ENCODE peak calls at places on chromosomes 12 and 14, in four cellular contexts. One of them, this sample, is unnamed.
A peak's percentile ranks its signal among the peaks of the same experiment; 100 is the strongest.

GRCh38 chr12:29024117-29024516 is 125.0 kb upstream of the FAR2 start:
- DNase-seq in transverse colon: no peak
- DNase-seq in esophagus squamous epithelium: no peak
- DNase-seq in A549: peak; percentile 3
- DNase-seq in this sample: no peak

GRCh38 chr12:52037248-52037861 is 13.9 kb upstream of the NR4A1 start:
- DNase-seq in transverse colon: peak; percentile 61
- DNase-seq in esophagus squamous epithelium: no peak
- DNase-seq in A549: no peak
- DNase-seq in this sample: peak; percentile 69

GRCh38 chr14:75764022-75764421 is 103.0 kb downstream of the TTLL5 start:
- DNase-seq in transverse colon: no peak
- DNase-seq in esophagus squamous epithelium: no peak
- DNase-seq in A549: no peak
- DNase-seq in this sample: no peak

GRCh38 chr12:65106948-65107347 is 14.2 kb downstream of the WIF1 start:
- DNase-seq in transverse colon: no peak
- DNase-seq in esophagus squamous epithelium: no peak
- DNase-seq in A549: peak; percentile 12
- DNase-seq in this sample: no peak

GRCh38 chr12:19064713-19065112 is 64.8 kb upstream of the PLEKHA5 start:
- DNase-seq in transverse colon: no peak
- DNase-seq in esophagus squamous epithelium: no peak
- DNase-seq in A549: no peak
- DNase-seq in this sample: no peak

GRCh38 chr14:77485901-77486678 is 12.5 kb downstream of the ISM2 start:
- DNase-seq in transverse colon: no peak
- DNase-seq in esophagus squamous epithelium: no peak
- DNase-seq in A549: peak; percentile 39
- DNase-seq in this sample: no peak

GRCh38 chr14:75454963-75455546 is 27.2 kb downstream of the JDP2 start:
- DNase-seq in transverse colon: peak; percentile 53
- DNase-seq in esophagus squamous epithelium: no peak
- DNase-seq in A549: no peak
- DNase-seq in this sample: peak; percentile 87

GRCh38 chr14:100772607-100773165 is 46.0 kb downstream of the DLK1 start:
- DNase-seq in transverse colon: peak; percentile 6
- DNase-seq in esophagus squamous epithelium: no peak
- DNase-seq in A549: no peak
- DNase-seq in this sample: no peak

GRCh38 chr14:93759781-93760307 is 28.4 kb downstream of the PRIMA1 start:
- DNase-seq in transverse colon: peak; percentile 32
- DNase-seq in esophagus squamous epithelium: no peak
- DNase-seq in A549: no peak
- DNase-seq in this sample: peak; percentile 31

GRCh38 chr12:93468008-93468371 is 676 bp downstream of the MRPL42 start:
- DNase-seq in transverse colon: no peak
- DNase-seq in esophagus squamous epithelium: no peak
- DNase-seq in A549: no peak
- DNase-seq in this sample: no peak

GRCh38 chr12:8992086-8992409 is 2.7 kb downstream of the KLRG1 start:
- DNase-seq in transverse colon: no peak
- DNase-seq in esophagus squamous epithelium: no peak
- DNase-seq in A549: no peak
- DNase-seq in this sample: no peak

GRCh38 chr12:9718968-9719367 is 13.9 kb downstream of the CLECL1 start:
- DNase-seq in transverse colon: no peak
- DNase-seq in esophagus squamous epithelium: no peak
- DNase-seq in A549: no peak
- DNase-seq in this sample: no peak

GRCh38 chr12:16281157-16281556 is 3.7 kb upstream of the SLC15A5 start:
- DNase-seq in transverse colon: peak; percentile 9
- DNase-seq in esophagus squamous epithelium: no peak
- DNase-seq in A549: no peak
- DNase-seq in this sample: no peak

GRCh38 chr12:51434305-51434704 is 9.7 kb downstream of the SLC4A8 start:
- DNase-seq in transverse colon: no peak
- DNase-seq in esophagus squamous epithelium: no peak
- DNase-seq in A549: no peak
- DNase-seq in this sample: no peak

GRCh38 chr14:64572721-64573508 is 23.2 kb downstream of the PPP1R36 start:
- DNase-seq in transverse colon: no peak
- DNase-seq in esophagus squamous epithelium: no peak
- DNase-seq in A549: no peak
- DNase-seq in this sample: no peak

GRCh38 chr12:111404362-111405148 is 1.2 kb upstream of the SH2B3 start:
- DNase-seq in transverse colon: no peak
- DNase-seq in esophagus squamous epithelium: no peak
- DNase-seq in A549: no peak
- DNase-seq in this sample: peak; percentile 30

GRCh38 chr14:60758875-60759274 is 24.3 kb downstream of the MNAT1 start:
- DNase-seq in transverse colon: no peak
- DNase-seq in esophagus squamous epithelium: no peak
- DNase-seq in A549: no peak
- DNase-seq in this sample: no peak

GRCh38 chr12:123030686-123031085 is 50.2 kb downstream of the ARL6IP4 start:
- DNase-seq in transverse colon: no peak
- DNase-seq in esophagus squamous epithelium: no peak
- DNase-seq in A549: no peak
- DNase-seq in this sample: no peak

GRCh38 chr14:71437870-71438269 is 494.4 kb upstream of the RGS6 start:
- DNase-seq in transverse colon: no peak
- DNase-seq in esophagus squamous epithelium: no peak
- DNase-seq in A549: no peak
- DNase-seq in this sample: no peak

GRCh38 chr12:109134186-109134917 is 18.0 kb downstream of the ACACB start:
- DNase-seq in transverse colon: no peak
- DNase-seq in esophagus squamous epithelium: no peak
- DNase-seq in A549: peak; percentile 62
- DNase-seq in this sample: peak; percentile 64

GRCh38 chr12:7068994-7069346 is 8.5 kb downstream of the C1S start:
- DNase-seq in transverse colon: no peak
- DNase-seq in esophagus squamous epithelium: no peak
- DNase-seq in A549: no peak
- DNase-seq in this sample: no peak

GRCh38 chr12:19482551-19483109 is 43.3 kb downstream of the AEBP2 start:
- DNase-seq in transverse colon: no peak
- DNase-seq in esophagus squamous epithelium: peak; percentile 10
- DNase-seq in A549: no peak
- DNase-seq in this sample: peak; percentile 51

GRCh38 chr12:85835810-85836715 is at the start of gene RASSF9:
- DNase-seq in transverse colon: peak; percentile 55
- DNase-seq in esophagus squamous epithelium: no peak
- DNase-seq in A549: no peak
- DNase-seq in this sample: peak; percentile 59
- H3K4me3 ChIP-seq in transverse colon: peak within 1 kb of the TSS; percentile 20
- H3K4me3 ChIP-seq in esophagus squamous epithelium: peak within 1 kb of the TSS; percentile 27
- H3K4me3 ChIP-seq in A549: peak within 1 kb of the TSS; percentile 42
- H3K4me3 ChIP-seq in this sample: no peak within 1 kb of the TSS

GRCh38 chr14:81224222-81224621 is 3.5 kb upstream of the GTF2A1 start:
- DNase-seq in transverse colon: no peak
- DNase-seq in esophagus squamous epithelium: no peak
- DNase-seq in A549: no peak
- DNase-seq in this sample: no peak

GRCh38 chr14:81220488-81220766 is 332 bp downstream of the GTF2A1 start:
- DNase-seq in transverse colon: no peak
- DNase-seq in esophagus squamous epithelium: no peak
- DNase-seq in A549: no peak
- DNase-seq in this sample: no peak

GRCh38 chr14:81220767-81221578 is at the start of gene GTF2A1:
- DNase-seq in transverse colon: peak; percentile 95
- DNase-seq in esophagus squamous epithelium: peak; percentile 91
- DNase-seq in A549: peak; percentile 80
- DNase-seq in this sample: peak; percentile 96

GRCh38 chr14:81221579-81222102 is 882 bp upstream of the GTF2A1 start:
- DNase-seq in transverse colon: no peak
- DNase-seq in esophagus squamous epithelium: no peak
- DNase-seq in A549: no peak
- DNase-seq in this sample: peak; percentile 43

GRCh38 chr14:81222694-81223093 is 1.9 kb upstream of the GTF2A1 start:
- DNase-seq in transverse colon: no peak
- DNase-seq in esophagus squamous epithelium: no peak
- DNase-seq in A549: no peak
- DNase-seq in this sample: no peak
- TF ChIP-seq POLR2A in transverse colon: no peak
- TF ChIP-seq POLR2A in esophagus squamous epithelium: no peak
- TF ChIP-seq POLR2A in A549: no peak
- TF ChIP-seq POLR2A in this sample: no peak

GRCh38 chr12:90166671-90167070 is 458.0 kb upstream of the ATP2B1 start:
- DNase-seq in transverse colon: no peak
- DNase-seq in esophagus squamous epithelium: no peak
- DNase-seq in A549: no peak
- DNase-seq in this sample: no peak

GRCh38 chr12:90167501-90167900 is 458.9 kb upstream of the ATP2B1 start:
- DNase-seq in transverse colon: no peak
- DNase-seq in esophagus squamous epithelium: no peak
- DNase-seq in A549: no peak
- DNase-seq in this sample: no peak

GRCh38 chr12:90166012-90166411 is 457.4 kb upstream of the ATP2B1 start:
- DNase-seq in transverse colon: no peak
- DNase-seq in esophagus squamous epithelium: no peak
- DNase-seq in A549: no peak
- DNase-seq in this sample: no peak

GRCh38 chr12:90163975-90164374 is 455.3 kb upstream of the ATP2B1 start:
- DNase-seq in transverse colon: no peak
- DNase-seq in esophagus squamous epithelium: no peak
- DNase-seq in A549: no peak
- DNase-seq in this sample: no peak
- TF ChIP-seq CTCF in transverse colon: no peak
- TF ChIP-seq CTCF in esophagus squamous epithelium: no peak
- TF ChIP-seq CTCF in A549: no peak
- TF ChIP-seq CTCF in this sample: no peak

GRCh38 chr14:53925201-53925766 is 31.3 kb downstream of the BMP4 start:
- DNase-seq in transverse colon: no peak
- DNase-seq in esophagus squamous epithelium: no peak
- DNase-seq in A549: no peak
- DNase-seq in this sample: no peak
- H3K4me3 ChIP-seq in transverse colon: no peak overlapping the region
- H3K4me3 ChIP-seq in esophagus squamous epithelium: no peak overlapping the region
- H3K4me3 ChIP-seq in A549: no peak overlapping the region
- H3K4me3 ChIP-seq in this sample: no peak overlapping the region

GRCh38 chr14:24194873-24195185 is 412 bp downstream of the TM9SF1 start:
- DNase-seq in transverse colon: no peak
- DNase-seq in esophagus squamous epithelium: no peak
- DNase-seq in A549: peak; percentile 21
- DNase-seq in this sample: no peak

GRCh38 chr14:24194186-24194872 is 912 bp downstream of the TM9SF1 start:
- DNase-seq in transverse colon: no peak
- DNase-seq in esophagus squamous epithelium: no peak
- DNase-seq in A549: no peak
- DNase-seq in this sample: no peak

GRCh38 chr14:24196071-24197061 is 1.1 kb upstream of the TM9SF1 start:
- DNase-seq in transverse colon: no peak
- DNase-seq in esophagus squamous epithelium: no peak
- DNase-seq in A549: no peak
- DNase-seq in this sample: no peak

GRCh38 chr14:24197066-24197465 is 1.8 kb upstream of the TM9SF1 start:
- DNase-seq in transverse colon: no peak
- DNase-seq in esophagus squamous epithelium: no peak
- DNase-seq in A549: no peak
- DNase-seq in this sample: no peak

GRCh38 chr14:24195186-24196070 is at the start of gene TM9SF1:
- DNase-seq in transverse colon: peak; percentile 90
- DNase-seq in esophagus squamous epithelium: no peak
- DNase-seq in A549: peak; percentile 79
- DNase-seq in this sample: peak; percentile 89
- TF ChIP-seq POLR2A in transverse colon: peak; percentile 83
- TF ChIP-seq POLR2A in esophagus squamous epithelium: peak; percentile 30
- TF ChIP-seq POLR2A in A549: peak; percentile 78
- TF ChIP-seq POLR2A in this sample: peak; percentile 65

GRCh38 chr12:3671330-3672112 is 81.4 kb downstream of the CRACR2A start:
- DNase-seq in transverse colon: no peak
- DNase-seq in esophagus squamous epithelium: no peak
- DNase-seq in A549: no peak
- DNase-seq in this sample: no peak

GRCh38 chr12:3677609-3678008 is 75.3 kb downstream of the CRACR2A start:
- DNase-seq in transverse colon: no peak
- DNase-seq in esophagus squamous epithelium: no peak
- DNase-seq in A549: no peak
- DNase-seq in this sample: no peak

GRCh38 chr12:3672113-3672509 is 80.8 kb downstream of the CRACR2A start:
- DNase-seq in transverse colon: no peak
- DNase-seq in esophagus squamous epithelium: no peak
- DNase-seq in A549: no peak
- DNase-seq in this sample: no peak

GRCh38 chr12:3670083-3670620 is 82.8 kb downstream of the CRACR2A start:
- DNase-seq in transverse colon: no peak
- DNase-seq in esophagus squamous epithelium: no peak
- DNase-seq in A549: no peak
- DNase-seq in this sample: no peak

GRCh38 chr12:3673960-3674708 is 78.8 kb downstream of the CRACR2A start:
- DNase-seq in transverse colon: no peak
- DNase-seq in esophagus squamous epithelium: no peak
- DNase-seq in A549: no peak
- DNase-seq in this sample: no peak
- TF ChIP-seq CTCF in transverse colon: no peak
- TF ChIP-seq CTCF in esophagus squamous epithelium: no peak
- TF ChIP-seq CTCF in A549: no peak
- TF ChIP-seq CTCF in this sample: no peak

GRCh38 chr14:22977684-22978486 is 4.5 kb downstream of the AJUBA start:
- DNase-seq in transverse colon: peak; percentile 52
- DNase-seq in esophagus squamous epithelium: no peak
- DNase-seq in A549: peak; percentile 80
- DNase-seq in this sample: peak; percentile 79
- H3K4me3 ChIP-seq in transverse colon: no peak overlapping the region
- H3K4me3 ChIP-seq in esophagus squamous epithelium: no peak overlapping the region
- H3K4me3 ChIP-seq in A549: peak overlapping the region; percentile 89
- H3K4me3 ChIP-seq in this sample: no peak overlapping the region

GRCh38 chr12:67648306-67649164 is at the start of gene DYRK2:
- DNase-seq in transverse colon: peak; percentile 85
- DNase-seq in esophagus squamous epithelium: peak; percentile 17
- DNase-seq in A549: peak; percentile 70
- DNase-seq in this sample: peak; percentile 73
- TF ChIP-seq POLR2A in transverse colon: peak; percentile 87
- TF ChIP-seq POLR2A in esophagus squamous epithelium: peak; percentile 83
- TF ChIP-seq POLR2A in A549: peak; percentile 93
- TF ChIP-seq POLR2A in this sample: peak; percentile 81

GRCh38 chr12:72141381-72141780 is 130.8 kb upstream of the TRHDE start:
- DNase-seq in transverse colon: no peak
- DNase-seq in esophagus squamous epithelium: no peak
- DNase-seq in A549: no peak
- DNase-seq in this sample: no peak
- TF ChIP-seq CTCF in transverse colon: no peak
- TF ChIP-seq CTCF in esophagus squamous epithelium: no peak
- TF ChIP-seq CTCF in A549: no peak
- TF ChIP-seq CTCF in this sample: no peak